ENCODE peak calls at places on chromosomes 3 and 15, in seven cellular contexts. One of them, this sample, is unnamed. For H3K36me3, the result is how much of the 10 kb centered on the place peaks cover.

GRCh38 chr3:149572796-149573414 is 84.9 kb downstream of the WWTR1 start:
- DNase-seq in ovary: no peak
- DNase-seq in heart left ventricle: no peak
- DNase-seq in GM12878: no peak
- DNase-seq in cardiac muscle cell: peak
- DNase-seq in sigmoid colon: no peak
- DNase-seq in brain microvascular endothelial cell: peak
- DNase-seq in this sample: no peak

GRCh38 chr3:128423525-128424147 is 43.1 kb downstream of the DNAJB8 start:
- DNase-seq in cardiac muscle cell: no peak
- DNase-seq in ovary: no peak
- DNase-seq in GM12878: no peak
- DNase-seq in heart left ventricle: no peak
- DNase-seq in sigmoid colon: no peak
- DNase-seq in brain microvascular endothelial cell: no peak
- DNase-seq in this sample: no peak

GRCh38 chr3:85881833-85882393 is 923.1 kb downstream of the CADM2 start:
- DNase-seq in ovary: no peak
- DNase-seq in cardiac muscle cell: no peak
- DNase-seq in heart left ventricle: no peak
- DNase-seq in GM12878: no peak
- DNase-seq in brain microvascular endothelial cell: no peak
- DNase-seq in sigmoid colon: no peak
- DNase-seq in this sample: no peak

GRCh38 chr3:42025388-42026138 is 63.7 kb upstream of the ULK4 start:
- DNase-seq in GM12878: no peak
- DNase-seq in heart left ventricle: peak
- DNase-seq in brain microvascular endothelial cell: peak
- DNase-seq in sigmoid colon: peak
- DNase-seq in cardiac muscle cell: peak
- DNase-seq in ovary: peak
- DNase-seq in this sample: peak

GRCh38 chr3:168024537-168024941 is 71.2 kb downstream of the GOLIM4 start:
- DNase-seq in brain microvascular endothelial cell: peak
- DNase-seq in cardiac muscle cell: peak
- DNase-seq in heart left ventricle: peak
- DNase-seq in ovary: no peak
- DNase-seq in sigmoid colon: no peak
- DNase-seq in GM12878: peak
- DNase-seq in this sample: peak

GRCh38 chr3:113532698-113533533 is 561 bp downstream of the SIDT1 start:
- DNase-seq in GM12878: no peak
- DNase-seq in cardiac muscle cell: no peak
- DNase-seq in brain microvascular endothelial cell: no peak
- DNase-seq in heart left ventricle: no peak
- DNase-seq in ovary: no peak
- DNase-seq in sigmoid colon: no peak
- DNase-seq in this sample: no peak

GRCh38 chr15:56832125-56832524 is 86.3 kb upstream of the TCF12 start:
- DNase-seq in GM12878: no peak
- DNase-seq in heart left ventricle: peak
- DNase-seq in ovary: peak
- DNase-seq in cardiac muscle cell: peak
- DNase-seq in sigmoid colon: peak
- DNase-seq in brain microvascular endothelial cell: no peak
- DNase-seq in this sample: no peak

GRCh38 chr3:157082305-157082981 is 77.5 kb downstream of the CCNL1 start:
- DNase-seq in cardiac muscle cell: peak
- DNase-seq in heart left ventricle: no peak
- DNase-seq in sigmoid colon: no peak
- DNase-seq in brain microvascular endothelial cell: peak
- DNase-seq in ovary: no peak
- DNase-seq in GM12878: no peak
- DNase-seq in this sample: peak

GRCh38 chr15:90667063-90667754 is 49.9 kb upstream of the BLM start:
- DNase-seq in GM12878: no peak
- DNase-seq in sigmoid colon: no peak
- DNase-seq in cardiac muscle cell: no peak
- DNase-seq in brain microvascular endothelial cell: no peak
- DNase-seq in ovary: no peak
- DNase-seq in heart left ventricle: no peak
- DNase-seq in this sample: no peak

GRCh38 chr3:117790256-117790987 is 1080.8 kb downstream of the TUSC7 start:
- DNase-seq in ovary: no peak
- DNase-seq in brain microvascular endothelial cell: peak
- DNase-seq in cardiac muscle cell: no peak
- DNase-seq in GM12878: no peak
- DNase-seq in heart left ventricle: no peak
- DNase-seq in sigmoid colon: no peak
- DNase-seq in this sample: no peak

GRCh38 chr15:52496776-52497470 is 31.8 kb downstream of the MYO5A start:
- DNase-seq in sigmoid colon: no peak
- DNase-seq in ovary: no peak
- DNase-seq in GM12878: no peak
- DNase-seq in brain microvascular endothelial cell: peak
- DNase-seq in cardiac muscle cell: no peak
- DNase-seq in heart left ventricle: no peak
- DNase-seq in this sample: peak

GRCh38 chr3:57009802-57010201 is 50.7 kb upstream of the SPATA12 start:
- DNase-seq in cardiac muscle cell: no peak
- DNase-seq in sigmoid colon: peak
- DNase-seq in ovary: no peak
- DNase-seq in GM12878: no peak
- DNase-seq in heart left ventricle: no peak
- DNase-seq in brain microvascular endothelial cell: no peak
- DNase-seq in this sample: no peak

GRCh38 chr15:21267686-21268395 is 172.5 kb downstream of the POTEB3 start:
- DNase-seq in cardiac muscle cell: no peak
- DNase-seq in GM12878: no peak
- DNase-seq in brain microvascular endothelial cell: no peak
- DNase-seq in ovary: no peak
- DNase-seq in heart left ventricle: no peak
- DNase-seq in sigmoid colon: no peak
- DNase-seq in this sample: no peak

GRCh38 chr3:126618021-126618420 is 36.9 kb downstream of the TXNRD3 start:
- DNase-seq in sigmoid colon: no peak
- DNase-seq in brain microvascular endothelial cell: no peak
- DNase-seq in cardiac muscle cell: peak
- DNase-seq in ovary: no peak
- DNase-seq in GM12878: no peak
- DNase-seq in heart left ventricle: no peak
- DNase-seq in this sample: no peak

GRCh38 chr3:179450321-179450720 is 949 bp downstream of the GNB4 start:
- DNase-seq in sigmoid colon: no peak
- DNase-seq in GM12878: no peak
- DNase-seq in ovary: no peak
- DNase-seq in heart left ventricle: no peak
- DNase-seq in brain microvascular endothelial cell: no peak
- DNase-seq in cardiac muscle cell: peak
- DNase-seq in this sample: no peak

GRCh38 chr3:188037116-188037718 is 116.7 kb upstream of the LPP start:
- DNase-seq in ovary: peak
- DNase-seq in GM12878: no peak
- DNase-seq in heart left ventricle: peak
- DNase-seq in cardiac muscle cell: peak
- DNase-seq in brain microvascular endothelial cell: no peak
- DNase-seq in sigmoid colon: no peak
- DNase-seq in this sample: no peak

GRCh38 chr3:141410861-141411771 is 42.8 kb downstream of the ZBTB38 start:
- DNase-seq in ovary: no peak
- DNase-seq in sigmoid colon: no peak
- DNase-seq in brain microvascular endothelial cell: peak
- DNase-seq in cardiac muscle cell: peak
- DNase-seq in heart left ventricle: no peak
- DNase-seq in GM12878: no peak
- DNase-seq in this sample: no peak

GRCh38 chr3:46851364-46852328 is 11.6 kb downstream of the MYL3 start:
- DNase-seq in heart left ventricle: peak
- DNase-seq in cardiac muscle cell: no peak
- DNase-seq in ovary: no peak
- DNase-seq in brain microvascular endothelial cell: no peak
- DNase-seq in sigmoid colon: no peak
- DNase-seq in GM12878: no peak
- DNase-seq in this sample: no peak

GRCh38 chr3:132629928-132630327 is 29.7 kb downstream of the ACAD11 start:
- DNase-seq in sigmoid colon: no peak
- DNase-seq in heart left ventricle: no peak
- DNase-seq in ovary: no peak
- DNase-seq in brain microvascular endothelial cell: no peak
- DNase-seq in cardiac muscle cell: peak
- DNase-seq in GM12878: no peak
- DNase-seq in this sample: no peak

DNA sequence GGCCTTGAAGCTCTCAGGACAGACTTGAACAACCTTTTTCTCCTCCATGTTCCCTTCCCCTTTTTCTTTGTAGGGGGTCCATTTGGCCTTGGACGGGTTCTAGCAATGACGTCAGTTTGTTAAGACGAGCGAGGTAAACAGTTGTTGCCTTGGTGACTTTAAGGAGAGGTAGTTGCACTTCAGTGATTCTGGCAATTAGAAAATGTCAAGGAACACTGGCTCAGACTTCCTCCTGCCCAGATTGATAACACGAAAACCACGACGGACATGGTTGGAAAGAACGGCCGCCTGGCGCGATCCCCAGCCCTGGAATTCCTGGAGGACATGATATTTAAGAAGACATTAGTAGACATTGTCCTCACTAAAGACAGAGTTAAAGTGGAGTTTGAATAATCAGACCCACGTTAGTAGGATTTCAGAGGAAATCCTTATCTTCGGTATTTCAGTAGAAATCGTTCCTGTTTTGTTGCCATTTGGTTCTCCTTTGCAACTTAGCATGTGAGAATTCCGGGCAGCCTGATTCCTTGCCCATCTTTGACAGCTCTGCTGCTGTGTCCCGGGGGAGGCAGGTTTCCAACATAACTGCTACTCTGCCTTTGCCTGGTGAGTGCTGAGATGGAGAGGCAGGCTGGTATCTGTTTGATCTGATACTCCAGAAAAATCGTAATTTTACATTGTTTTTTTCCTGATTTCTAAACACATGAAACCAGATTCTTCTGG is 87.3 kb downstream of the ST6GAL1 start:
- DNase-seq in GM12878: no peak
- DNase-seq in ovary: no peak
- DNase-seq in sigmoid colon: no peak
- DNase-seq in cardiac muscle cell: peak
- DNase-seq in heart left ventricle: no peak
- DNase-seq in brain microvascular endothelial cell: no peak
- DNase-seq in this sample: peak
- H3K36me3 ChIP-seq in GM12878: under half
- H3K36me3 ChIP-seq in ovary: under half
- H3K36me3 ChIP-seq in sigmoid colon: under half
- H3K36me3 ChIP-seq in cardiac muscle cell: under half
- H3K36me3 ChIP-seq in heart left ventricle: under half
- H3K36me3 ChIP-seq in brain microvascular endothelial cell: under half
- H3K36me3 ChIP-seq in this sample: under half

DNA sequence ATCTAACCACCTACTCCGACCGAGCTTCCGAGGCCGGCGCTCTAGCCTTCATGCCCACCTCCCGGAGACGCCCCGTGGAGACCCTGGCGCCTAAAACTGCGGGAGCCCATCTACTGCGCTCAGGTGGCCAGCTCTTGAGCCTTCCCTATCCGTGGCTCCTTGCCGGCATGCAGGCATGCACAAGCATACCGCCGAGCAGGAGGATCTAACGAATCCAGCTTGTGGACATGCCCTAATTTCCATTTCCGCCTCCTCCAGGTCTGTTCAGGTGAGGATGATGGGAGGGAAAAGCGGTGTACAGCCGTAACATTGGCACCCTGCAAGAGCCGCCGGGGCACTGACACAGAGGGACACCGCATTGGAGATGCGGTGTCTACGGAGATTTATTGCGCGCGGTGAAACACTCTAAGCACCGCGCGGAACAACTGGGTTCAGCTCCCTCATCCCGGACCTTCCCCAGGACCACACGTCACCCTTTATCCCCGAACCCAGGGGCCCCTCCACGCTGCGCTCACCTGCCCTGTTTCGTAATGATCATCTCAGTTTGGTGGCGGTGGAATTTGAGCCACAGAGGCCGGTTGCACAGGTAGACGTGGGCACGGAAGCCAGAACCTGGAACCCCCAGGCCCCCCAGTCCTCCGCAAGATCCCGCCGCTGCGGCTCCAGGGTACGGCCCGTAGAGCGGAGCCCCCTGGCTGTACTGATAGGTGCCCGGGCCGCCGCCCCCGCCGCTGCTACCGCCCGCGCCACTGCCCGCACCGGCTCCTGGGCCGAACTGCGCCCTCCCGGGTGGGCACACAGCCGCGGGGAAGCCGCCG is 1.0 kb downstream of the EOMES start:
- DNase-seq in heart left ventricle: no peak
- DNase-seq in ovary: no peak
- DNase-seq in cardiac muscle cell: no peak
- DNase-seq in sigmoid colon: no peak
- DNase-seq in GM12878: no peak
- DNase-seq in brain microvascular endothelial cell: no peak
- DNase-seq in this sample: no peak
- H3K4me3 ChIP-seq in heart left ventricle: peak
- H3K4me3 ChIP-seq in ovary: no peak
- H3K4me3 ChIP-seq in cardiac muscle cell: peak
- H3K4me3 ChIP-seq in sigmoid colon: peak
- H3K4me3 ChIP-seq in GM12878: peak
- H3K4me3 ChIP-seq in brain microvascular endothelial cell: peak
- H3K4me3 ChIP-seq in this sample: peak

GRCh38 chr15:86538141-86538540 is 458.5 kb downstream of the AGBL1 start:
- DNase-seq in brain microvascular endothelial cell: no peak
- DNase-seq in GM12878: no peak
- DNase-seq in sigmoid colon: no peak
- DNase-seq in ovary: no peak
- DNase-seq in heart left ventricle: no peak
- DNase-seq in cardiac muscle cell: no peak
- DNase-seq in this sample: no peak

GRCh38 chr15:86540840-86541467 is 461.3 kb downstream of the AGBL1 start:
- DNase-seq in GM12878: no peak
- DNase-seq in brain microvascular endothelial cell: no peak
- DNase-seq in heart left ventricle: no peak
- DNase-seq in sigmoid colon: no peak
- DNase-seq in ovary: no peak
- DNase-seq in cardiac muscle cell: no peak
- DNase-seq in this sample: no peak

GRCh38 chr15:86541540-86541939 is 461.9 kb downstream of the AGBL1 start:
- DNase-seq in sigmoid colon: no peak
- DNase-seq in cardiac muscle cell: no peak
- DNase-seq in heart left ventricle: no peak
- DNase-seq in GM12878: no peak
- DNase-seq in ovary: no peak
- DNase-seq in brain microvascular endothelial cell: no peak
- DNase-seq in this sample: no peak
- TF ChIP-seq CTCF in sigmoid colon: no peak
- TF ChIP-seq CTCF in cardiac muscle cell: no peak
- TF ChIP-seq CTCF in heart left ventricle: no peak
- TF ChIP-seq CTCF in GM12878: no peak
- TF ChIP-seq CTCF in ovary: no peak
- TF ChIP-seq CTCF in brain microvascular endothelial cell: no peak
- TF ChIP-seq CTCF in this sample: no peak

DNA sequence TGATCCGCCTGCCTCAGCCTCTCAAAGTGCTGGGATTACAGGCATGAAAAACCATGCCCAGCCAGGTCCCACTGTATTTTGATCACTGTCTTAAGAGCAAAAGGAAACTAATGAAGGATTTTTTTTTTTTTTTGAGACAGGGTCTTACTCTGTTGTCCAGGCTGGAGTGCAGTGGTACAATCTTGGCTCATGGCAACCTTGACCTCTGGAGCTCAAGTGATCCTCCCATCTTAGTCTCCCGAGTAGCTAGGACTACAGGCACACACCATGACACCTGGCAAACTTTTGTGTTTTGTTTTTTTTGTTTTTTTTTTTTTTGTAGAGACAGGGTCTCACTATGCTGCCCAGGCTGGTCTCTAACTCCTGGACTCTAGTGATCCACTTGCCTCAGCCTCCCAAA is 6.4 kb downstream of the EMC3 start:
- DNase-seq in GM12878: no peak
- DNase-seq in ovary: no peak
- DNase-seq in brain microvascular endothelial cell: no peak
- DNase-seq in heart left ventricle: no peak
- DNase-seq in cardiac muscle cell: no peak
- DNase-seq in sigmoid colon: no peak
- DNase-seq in this sample: no peak
- H3K36me3 ChIP-seq in GM12878: under half
- H3K36me3 ChIP-seq in ovary: under half
- H3K36me3 ChIP-seq in brain microvascular endothelial cell: under half
- H3K36me3 ChIP-seq in heart left ventricle: under half
- H3K36me3 ChIP-seq in cardiac muscle cell: under half
- H3K36me3 ChIP-seq in sigmoid colon: under half
- H3K36me3 ChIP-seq in this sample: under half

This sample was measured in kidney epithelial cell.